ENCODE peak calls at places on chromosomes 13 and 19, in four cellular contexts. C is HepG2, F is K562, W is GM12878. D is an unnamed sample.

GRCh38 chr13:99989376-99990044 is 7.9 kb downstream of the ZIC2 start:
- DNase-seq in C (no peak), F (no peak), W (no peak), D (no peak)

GRCh38 chr19:39996218-39996810 is 546 bp upstream of the ZNF546 start:
- DNase-seq in C (peak), F (peak), W (peak), D (peak)

GRCh38 chr19:49442793-49443365 is 1.6 kb upstream of the SLC17A7 start:
- DNase-seq in C (peak), F (peak), W (no peak), D (peak)

GRCh38 chr13:106109391-106109791 is 426.1 kb downstream of the EFNB2 start:
- DNase-seq in C (no peak), F (no peak), W (no peak), D (no peak)

GRCh38 chr13:51834581-51835158 is 10.3 kb downstream of the TMEM272 start:
- DNase-seq in C (no peak), F (no peak), W (no peak), D (no peak)

GRCh38 chr19:3723883-3724282 is 15.7 kb downstream of the TJP3 start:
- DNase-seq in C (no peak), F (no peak), W (no peak), D (no peak)

GRCh38 chr13:114045113-114045735 is 71.3 kb upstream of the C13orf46 start:
- DNase-seq in C (no peak), F (no peak), W (no peak), D (no peak)

GRCh38 chr19:44847144-44848035 is 1.3 kb downstream of the NECTIN2 start:
- DNase-seq in C (peak), F (peak), W (no peak), D (no peak)

GRCh38 chr13:92972751-92973150 is 253.9 kb upstream of the GPC6 start:
- DNase-seq in C (no peak), F (no peak), W (no peak), D (no peak)

GRCh38 chr19:3178377-3178972 is at the start of gene S1PR4:
- DNase-seq in C (no peak), F (no peak), W (no peak), D (no peak)

GRCh38 chr13:97982286-97982685 is 28.8 kb downstream of the IPO5 start:
- DNase-seq in C (no peak), F (no peak), W (no peak), D (no peak)

GRCh38 chr19:40229484-40229883 is 3.0 kb upstream of the CCNP start:
- DNase-seq in C (no peak), F (no peak), W (no peak), D (no peak)

GRCh38 chr19:6519289-6519688 is 11.5 kb upstream of the TNFSF9 start:
- DNase-seq in C (no peak), F (no peak), W (no peak), D (no peak)

GRCh38 chr19:16626796-16627193 is 1.2 kb downstream of the MED26 start:
- DNase-seq in C (no peak), F (no peak), W (no peak), D (no peak)

GRCh38 chr19:3133793-3134116 is 2.1 kb upstream of the GNA15 start:
- DNase-seq in C (no peak), F (no peak), W (no peak), D (no peak)

DNA sequence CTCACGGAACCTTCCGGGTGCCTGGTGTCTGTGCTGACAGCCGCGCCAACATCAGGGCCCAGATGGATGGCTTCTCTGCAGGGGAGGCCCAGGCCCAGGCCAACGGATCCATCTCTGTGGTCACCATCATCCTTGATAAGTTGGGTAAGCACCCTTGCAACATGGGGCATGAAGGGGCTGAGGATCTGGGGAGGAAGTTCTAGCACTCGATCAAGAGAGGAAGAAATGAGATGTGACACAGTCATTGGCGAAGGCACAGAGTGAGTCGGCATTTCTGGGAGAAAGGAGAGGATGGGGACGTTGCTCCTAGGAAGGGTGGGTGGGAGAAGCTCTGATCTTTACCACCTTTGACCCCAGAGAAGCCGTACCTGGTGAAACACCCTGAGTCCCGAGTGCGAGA is 4.4 kb downstream of the CILP2 start:
- DNase-seq in C (no peak), F (no peak), W (no peak), D (no peak)
- TF ChIP-seq FOXM1 in C (no peak), F (no peak), W (no peak), D (no peak)

DNA sequence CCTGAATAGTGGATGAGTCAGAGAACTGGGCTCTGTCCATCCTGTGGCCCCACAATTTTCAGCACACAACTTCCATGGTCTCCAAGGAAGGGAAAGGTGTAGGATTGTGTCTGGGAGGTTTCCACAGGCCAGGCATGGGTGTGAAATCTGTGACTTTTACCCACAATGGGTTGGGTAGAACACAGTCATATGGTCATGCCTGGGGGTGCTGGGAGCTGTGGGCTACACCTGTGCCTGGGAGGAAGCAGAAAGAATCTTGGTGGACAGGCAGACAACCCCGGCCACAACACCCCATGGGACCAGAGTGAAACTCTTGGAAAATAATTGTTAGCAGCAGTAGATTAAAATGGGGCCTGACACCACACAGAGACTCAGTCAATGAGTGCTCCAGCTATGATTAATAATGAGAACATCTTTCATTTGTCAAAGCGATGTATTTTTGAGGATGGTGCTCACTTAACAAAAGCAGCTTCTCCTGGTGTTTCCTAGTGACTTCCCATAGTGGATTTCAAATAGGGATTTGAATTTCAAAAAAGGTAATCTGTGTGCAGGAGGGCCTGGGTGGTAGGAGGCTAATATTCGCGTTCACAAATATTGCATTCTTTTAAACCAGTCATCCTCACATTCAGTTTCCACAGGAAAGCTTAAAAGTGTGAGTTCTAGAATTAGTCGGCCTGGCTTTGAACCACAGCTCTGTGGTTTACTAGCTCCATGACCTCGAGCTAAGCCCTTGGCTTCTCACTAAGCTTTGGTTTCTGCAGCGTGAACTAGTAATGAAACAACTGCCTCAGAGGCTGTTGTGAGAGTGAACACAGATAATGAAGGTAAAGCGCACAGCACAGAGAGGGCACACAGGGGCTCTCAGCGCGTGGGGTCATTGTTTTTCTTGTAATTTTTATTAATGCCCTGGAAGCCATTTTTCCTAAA is 89.3 kb upstream of the UQCRFS1 start:
- DNase-seq in C (no peak), F (no peak), W (no peak), D (no peak)
- TF ChIP-seq TARDBP in C (no peak), F (no peak), W (no peak), D (no peak)

GRCh38 chr19:1315470-1316166 is 29.9 kb downstream of the EFNA2 start:
- DNase-seq in C (no peak), F (peak), W (no peak), D (peak)
- TF ChIP-seq FOXM1 in C (no peak), F (no peak), W (no peak), D (peak)

GRCh38 chr13:66506979-66507378 is 723.2 kb downstream of the PCDH9 start:
- DNase-seq in C (no peak), F (no peak), W (no peak), D (no peak)
- TF ChIP-seq TARDBP in C (no peak), F (no peak), W (no peak), D (no peak)

D was measured in HEK293T.